ENCODE peak calls at places on chromosome 4, in four cellular contexts. R is foreskin fibroblast, F is pons, P is nephron progenitor cell. W is an unnamed sample.
A peak's percentile ranks its signal among the peaks of the same experiment; 100 is the strongest.

GRCh38 chr4:40316782-40317635 is 18.1 kb upstream of the CHRNA9 start:
- DNase-seq in R (peak; percentile 84), F (peak; percentile 67), P (peak; percentile 56), W (peak; percentile 95)

GRCh38 chr4:113057891-113058290 is 8.4 kb downstream of the ANK2 start:
- DNase-seq in R (peak; percentile 44), F (no peak), P (no peak), W (no peak)

GRCh38 chr4:106201373-106201772 is 114.6 kb downstream of the TBCK start:
- DNase-seq in R (no peak), F (peak; percentile 28), P (no peak), W (peak; percentile 31)

GRCh38 chr4:48557478-48557877 is 67.4 kb downstream of the ZAR1 start:
- DNase-seq in R (no peak), F (no peak), P (no peak), W (no peak)

GRCh38 chr4:100060765-100061416 is 110.8 kb upstream of the H2AZ1 start:
- DNase-seq in R (no peak), F (no peak), P (no peak), W (no peak)

GRCh38 chr4:763191-763810 is 57.7 kb downstream of the PCGF3 start:
- DNase-seq in R (no peak), F (no peak), P (no peak), W (no peak)

GRCh38 chr4:70041652-70042286 is 8.5 kb upstream of the HTN1 start:
- DNase-seq in R (no peak), F (no peak), P (no peak), W (no peak)

GRCh38 chr4:139822391-139822790 is 156.8 kb downstream of the MGST2 start:
- DNase-seq in R (no peak), F (no peak), P (no peak), W (no peak)

GRCh38 chr4:134862116-134862515 is 660.5 kb upstream of the PABPC4L start:
- DNase-seq in R (no peak), F (no peak), P (no peak), W (no peak)

GRCh38 chr4:34731045-34731444 is 1513.3 kb downstream of the ARAP2 start:
- DNase-seq in R (peak; percentile 25), F (no peak), P (no peak), W (no peak)

GRCh38 chr4:147596976-147597375 is 20.2 kb upstream of the TMEM184C start:
- DNase-seq in R (peak; percentile 83), F (no peak), P (no peak), W (peak; percentile 76)

GRCh38 chr4:107658400-107659326 is 61.4 kb downstream of the PAPSS1 start:
- DNase-seq in R (no peak), F (no peak), P (no peak), W (peak; percentile 7)

GRCh38 chr4:54879576-54879975 is 221.8 kb downstream of the KIT start:
- DNase-seq in R (peak; percentile 18), F (no peak), P (no peak), W (no peak)

GRCh38 chr4:138616775-138617174 is 374.6 kb upstream of the SLC7A11 start:
- DNase-seq in R (no peak), F (no peak), P (no peak), W (no peak)

GRCh38 chr4:100269446-100269845 is 79.2 kb upstream of the DDIT4L start:
- DNase-seq in R (no peak), F (no peak), P (no peak), W (no peak)

GRCh38 chr4:6008092-6008551 is 10.1 kb downstream of the C4orf50 start:
- DNase-seq in R (no peak), F (no peak), P (peak; percentile 44), W (no peak)

GRCh38 chr4:963276-964225 is 9.8 kb downstream of the DGKQ start:
- DNase-seq in R (no peak), F (no peak), P (no peak), W (no peak)

GRCh38 chr4:77802406-77802805 is 16.8 kb downstream of the CNOT6L start:
- DNase-seq in R (no peak), F (no peak), P (no peak), W (no peak)

GRCh38 chr4:8176547-8177399 is 18.2 kb upstream of the ABLIM2 start:
- DNase-seq in R (peak; percentile 33), F (peak; percentile 26), P (peak; percentile 66), W (peak; percentile 45)

GRCh38 chr4:6526171-6526570 is 48.8 kb upstream of the MAN2B2 start:
- DNase-seq in R (no peak), F (no peak), P (no peak), W (no peak)

GRCh38 chr4:820230-821172 is 5.4 kb downstream of the CPLX1 start:
- DNase-seq in R (no peak), F (no peak), P (no peak), W (no peak)

W was measured in endothelial cell of umbilical vein.